ENCODE peak calls at places on chromosomes 4 and X, in nine cellular contexts. B is pancreas, G is HepG2, H is HFF-Myc, V is astrocyte, E is cardiac fibroblast, I is AG10803, T is GM06990, F is astrocyte of the spinal cord. J is an unnamed sample.

GRCh38 chr4:41050116-41050515 is 164.2 kb downstream of the APBB2 start:
- DNase-seq in B (no peak), G (no peak), H (no peak), V (peak; percentile 18), E (no peak), I (peak; percentile 36), T (no peak), F (no peak), J (no peak)

GRCh38 chr4:2378898-2379297 is 39.5 kb downstream of the ZFYVE28 start:
- DNase-seq in B (no peak), G (no peak), H (no peak), V (no peak), E (no peak), I (no peak), T (no peak), F (no peak), J (no peak)

GRCh38 chr4:161160718-161161117 is 1003.1 kb downstream of the FSTL5 start:
- DNase-seq in B (no peak), G (no peak), H (no peak), V (no peak), E (no peak), I (no peak), T (no peak), F (no peak), J (no peak)

GRCh38 chrX:8731579-8732395 is at the start of gene ANOS1:
- DNase-seq in B (peak; percentile 52), G (no peak), H (no peak), V (peak; percentile 47), E (no peak), I (no peak), T (no peak), F (peak; percentile 29), J (peak; percentile 75)

GRCh38 chrX:46500054-46500453 is 45.2 kb downstream of the ZNF674 start:
- DNase-seq in B (no peak), G (no peak), H (no peak), V (no peak), E (peak; percentile 2), I (no peak), T (no peak), F (peak; percentile 2), J (no peak)

GRCh38 chr4:129543299-129543698 is 447.3 kb downstream of the C4orf33 start:
- DNase-seq in B (no peak), G (no peak), H (no peak), V (no peak), E (no peak), I (no peak), T (no peak), F (no peak), J (no peak)

GRCh38 chr4:100103671-100104070 is 86.6 kb downstream of the DDIT4L start:
- DNase-seq in B (no peak), G (no peak), H (no peak), V (no peak), E (peak; percentile 18), I (peak; percentile 12), T (no peak), F (no peak), J (no peak)

GRCh38 chr4:11271263-11271662 is 157.4 kb downstream of the HS3ST1 start:
- DNase-seq in B (no peak), G (no peak), H (no peak), V (no peak), E (no peak), I (no peak), T (no peak), F (no peak), J (no peak)

GRCh38 chr4:79174855-79175254 is 151.0 kb downstream of the NAA11 start:
- DNase-seq in B (no peak), G (no peak), H (no peak), V (no peak), E (no peak), I (no peak), T (no peak), F (no peak), J (no peak)

GRCh38 chrX:5051831-5052491 is 1176.7 kb downstream of the NLGN4X start:
- DNase-seq in B (peak; percentile 33), G (no peak), H (no peak), V (peak; percentile 94), E (peak; percentile 90), I (peak; percentile 52), T (no peak), F (peak; percentile 90), J (peak; percentile 81)

GRCh38 chr4:158891256-158891655 is 122.4 kb downstream of the FNIP2 start:
- DNase-seq in B (no peak), G (peak; percentile 21), H (no peak), V (no peak), E (no peak), I (no peak), T (no peak), F (no peak), J (no peak)

GRCh38 chr4:7389101-7389701 is 45.5 kb downstream of the PSAPL1 start:
- DNase-seq in B (peak; percentile 6), G (no peak), H (no peak), V (no peak), E (no peak), I (no peak), T (no peak), F (no peak), J (no peak)

GRCh38 chr4:161320377-161320776 is 843.4 kb downstream of the FSTL5 start:
- DNase-seq in B (no peak), G (peak; percentile 48), H (no peak), V (peak; percentile 10), E (peak; percentile 2), I (peak; percentile 6), T (peak; percentile 6), F (no peak), J (no peak)

DNA sequence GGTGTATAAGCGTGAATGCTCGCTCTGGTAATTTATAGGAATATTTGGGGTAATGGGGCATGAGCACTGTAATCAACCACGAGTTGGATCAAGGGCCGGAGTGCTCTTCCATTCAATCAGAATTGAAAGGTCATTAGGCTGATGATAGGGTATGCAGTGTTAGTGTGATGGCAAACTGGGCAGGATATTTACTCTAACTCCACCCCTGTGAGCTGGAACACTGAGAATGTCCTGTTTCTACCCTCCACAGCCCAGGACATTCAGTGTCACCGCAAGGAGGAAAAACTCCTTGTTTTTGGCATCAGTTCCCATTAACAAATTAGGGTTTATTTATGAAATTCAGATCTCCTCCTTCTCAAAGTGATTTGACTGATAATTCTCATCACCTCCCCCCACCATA is 137.8 kb downstream of the HS6ST2 start:
- DNase-seq in B (no peak), G (no peak), H (no peak), V (no peak), E (no peak), I (no peak), T (no peak), F (no peak), J (no peak)
- H3K4me3 ChIP-seq in B (no peak overlapping the region), G (no peak overlapping the region), H (no peak overlapping the region), V (no peak overlapping the region), E (no peak overlapping the region), I (no peak overlapping the region), T (no peak overlapping the region), F (no peak overlapping the region), J (no peak overlapping the region)

DNA sequence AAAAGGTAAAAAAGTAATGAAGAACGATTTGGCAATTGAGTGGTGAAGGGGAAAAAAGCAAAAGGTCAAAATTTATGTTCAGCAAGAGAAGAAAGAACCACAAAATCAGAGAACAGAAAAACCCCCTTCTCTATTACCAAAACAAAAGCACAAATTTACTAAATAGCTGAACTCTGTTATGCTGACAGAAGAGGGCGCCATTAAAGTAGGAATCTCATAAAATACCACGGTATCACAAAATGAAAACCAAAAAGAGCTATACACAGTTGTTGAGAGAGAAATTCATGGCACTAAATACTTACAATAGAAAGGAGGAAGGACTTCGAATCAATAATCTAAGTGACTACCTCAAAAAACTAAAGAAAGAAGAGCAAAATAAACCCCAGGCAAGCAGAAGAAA is 69.6 kb upstream of the CXorf66 start:
- DNase-seq in B (no peak), G (no peak), H (no peak), V (no peak), E (no peak), I (no peak), T (no peak), F (peak; percentile 9), J (no peak)
- TF ChIP-seq CTCF in B (no peak), G (peak; percentile 29), H (no peak), V (peak; percentile 14), E (no peak), I (peak; percentile 43), T (peak; percentile 17), F (peak; percentile 27), J (no peak)

DNA sequence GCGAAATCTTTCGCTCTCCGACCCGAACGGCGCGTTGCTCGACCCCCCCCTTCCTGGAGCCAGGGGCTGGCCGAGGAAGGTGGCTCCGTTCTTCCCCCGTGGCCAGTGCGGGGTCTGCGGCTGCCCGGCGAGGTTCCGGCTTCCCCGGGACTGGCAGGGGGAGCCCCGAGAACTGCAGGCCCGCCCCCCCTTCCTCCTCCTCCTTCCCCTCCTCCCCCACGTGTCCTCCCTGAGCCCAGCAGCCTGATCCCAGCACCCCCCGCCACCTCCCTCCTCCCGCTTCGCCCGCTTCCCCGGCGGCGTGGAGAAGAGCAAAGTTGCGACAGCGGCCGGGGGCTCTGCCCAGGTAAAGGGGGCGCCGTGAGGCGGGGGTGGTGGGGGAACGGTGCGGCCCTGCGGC is 2.4 kb upstream of the BCORL1 start:
- DNase-seq in B (peak; percentile 56), G (no peak), H (no peak), V (no peak), E (no peak), I (no peak), T (peak; percentile 23), F (no peak), J (peak; percentile 33)
- H3K4me3 ChIP-seq in B (no peak overlapping the region), G (peak overlapping the region; percentile 26), H (no peak overlapping the region), V (no peak overlapping the region), E (peak overlapping the region; percentile 55), I (peak overlapping the region; percentile 61), T (peak overlapping the region; percentile 54), F (no peak overlapping the region), J (peak overlapping the region; percentile 47)

GRCh38 chr4:1113311-1114009 is at the start of gene RNF212:
- DNase-seq in B (no peak), G (no peak), H (no peak), V (no peak), E (no peak), I (peak; percentile 11), T (peak; percentile 69), F (no peak), J (no peak)

GRCh38 chr4:1115528-1116293 is 2.3 kb upstream of the RNF212 start:
- DNase-seq in B (no peak), G (no peak), H (no peak), V (no peak), E (peak; percentile 3), I (no peak), T (no peak), F (no peak), J (no peak)

GRCh38 chr4:1112174-1112820 is 1.1 kb downstream of the RNF212 start:
- DNase-seq in B (peak; percentile 71), G (no peak), H (no peak), V (no peak), E (no peak), I (no peak), T (no peak), F (no peak), J (no peak)

GRCh38 chr4:1112821-1113182 is 562 bp downstream of the RNF212 start:
- DNase-seq in B (no peak), G (no peak), H (no peak), V (no peak), E (no peak), I (no peak), T (no peak), F (no peak), J (no peak)

DNA sequence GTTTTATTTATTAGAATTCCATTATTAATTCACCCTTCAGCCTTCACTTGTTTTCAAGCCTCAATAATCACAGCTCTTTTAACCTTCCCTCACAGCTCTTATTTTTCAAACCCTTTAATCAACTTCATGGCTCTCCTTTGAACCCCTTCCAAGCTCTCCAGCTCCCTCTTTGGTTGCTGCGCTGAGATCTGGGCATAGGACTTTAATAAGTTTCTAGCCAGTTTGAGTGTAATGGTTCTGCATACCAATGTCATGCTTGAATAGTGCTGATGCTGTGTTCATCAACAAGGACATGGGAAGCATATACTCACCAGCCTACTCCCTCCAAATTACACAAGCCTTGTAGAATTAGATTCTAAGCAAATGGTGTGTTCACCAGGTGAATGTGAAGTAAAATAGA is 3.5 kb upstream of the RNF212 start:
- DNase-seq in B (no peak), G (no peak), H (no peak), V (peak; percentile 7), E (no peak), I (peak; percentile 7), T (no peak), F (peak; percentile 15), J (no peak)
- TF ChIP-seq CTCF in B (no peak), G (no peak), H (no peak), V (no peak), E (no peak), I (peak; percentile 8), T (no peak), F (peak; percentile 29), J (no peak)